ENCODE peak calls at places on chromosomes 7 and 10, in eight cellular contexts. C, J, K, F, V, Y, X and E are unnamed samples.

GRCh38 chr10:133455611-133456031 is 1.9 kb downstream of the SCART1 start:
- DNase-seq in J (no peak), Y (no peak), X (no peak), K (no peak), F (no peak), C (peak; percentile 47), V (no peak), E (no peak)

GRCh38 chr7:130065500-130066152 is 4.7 kb upstream of the KLHDC10 start:
- DNase-seq in K (no peak), V (no peak), C (no peak), Y (no peak), F (no peak), J (no peak), X (no peak), E (no peak)

GRCh38 chr10:127033569-127034175 is 128.4 kb downstream of the DOCK1 start:
- DNase-seq in K (no peak), C (no peak), V (no peak), F (no peak), J (no peak), X (no peak), Y (no peak), E (no peak)

GRCh38 chr10:5499493-5499800 is at the start of gene CALML5:
- DNase-seq in X (no peak), J (no peak), F (no peak), V (no peak), C (peak; percentile 33), Y (no peak), K (no peak), E (no peak)

GRCh38 chr10:102657984-102658724 is 13.9 kb downstream of the TRIM8 start:
- DNase-seq in J (peak; percentile 33), X (no peak), F (no peak), V (no peak), Y (no peak), K (no peak), C (no peak), E (no peak)

GRCh38 chr10:106338486-106338885 is 826.0 kb downstream of the SORCS1 start:
- DNase-seq in V (no peak), X (no peak), C (no peak), Y (no peak), F (no peak), K (peak; percentile 57), J (no peak), E (no peak)

GRCh38 chr10:117188399-117188798 is 8.9 kb upstream of the KCNK18 start:
- DNase-seq in X (no peak), Y (no peak), V (no peak), C (no peak), F (no peak), J (peak; percentile 19), K (no peak), E (no peak)

GRCh38 chr10:67935223-67935622 is 50.8 kb downstream of the SIRT1 start:
- DNase-seq in C (no peak), V (no peak), J (no peak), K (peak; percentile 3), Y (no peak), F (no peak), X (no peak), E (no peak)

GRCh38 chr7:51307811-51308737 is 8.5 kb downstream of the COBL start:
- DNase-seq in F (no peak), X (no peak), C (no peak), Y (no peak), K (peak; percentile 54), V (no peak), J (no peak), E (no peak)

GRCh38 chr10:77889277-77889903 is 37.2 kb downstream of the DLG5 start:
- DNase-seq in Y (no peak), C (no peak), X (no peak), V (no peak), K (peak; percentile 95), J (no peak), F (peak; percentile 43), E (no peak)

GRCh38 chr10:2214805-2215204 is 477.5 kb upstream of the ADARB2 start:
- DNase-seq in F (no peak), K (no peak), Y (no peak), C (no peak), V (no peak), J (no peak), X (no peak), E (no peak)

GRCh38 chr10:124110882-124111281 is 17.5 kb upstream of the CHST15 start:
- DNase-seq in K (no peak), V (no peak), J (no peak), F (no peak), Y (no peak), C (no peak), X (no peak), E (no peak)

GRCh38 chr7:5702876-5703571 is 78.4 kb downstream of the RNF216 start:
- DNase-seq in F (peak; percentile 30), Y (no peak), V (no peak), J (peak; percentile 78), X (no peak), C (no peak), K (peak; percentile 55), E (no peak)

GRCh38 chr10:34697366-34698247 is 117.5 kb downstream of the PARD3 start:
- DNase-seq in Y (no peak), X (no peak), F (no peak), J (no peak), C (no peak), V (no peak), K (no peak), E (no peak)